ENCODE peak calls at places on chromosomes 11 and 22, in seven cellular contexts. I is AG10803; F is activated B cell treated with CpG ODN at 0.5 μM for 24 hours; H is HFF-Myc; J is RWPE1; L is activated CD8-positive, alpha-beta T cell treated with anti-CD3 and anti-CD28 coated beads for 36 hours; S is PC-3. R is an unnamed sample.

GRCh38 chr11:112784323-112785073 is 176.7 kb upstream of the NCAM1 start:
- DNase-seq in I (peak), F (no peak), H (no peak), J (no peak), L (no peak), S (no peak), R (peak)

GRCh38 chr11:134098566-134099184 is 29.8 kb downstream of the JAM3 start:
- DNase-seq in I (no peak), F (no peak), H (no peak), J (peak), L (no peak), S (peak), R (no peak)

GRCh38 chr11:78228467-78228866 is 39.7 kb downstream of the USP35 start:
- DNase-seq in I (peak), F (no peak), H (peak), J (peak), L (peak), S (peak), R (peak)

GRCh38 chr11:86288776-86289507 is 13.1 kb upstream of the HIKESHI start:
- DNase-seq in I (peak), F (no peak), H (no peak), J (no peak), L (peak), S (no peak), R (no peak)

GRCh38 chr22:50224071-50224470 is 20.8 kb downstream of the TUBGCP6 start:
- DNase-seq in I (no peak), F (no peak), H (no peak), J (no peak), L (no peak), S (no peak), R (no peak)

GRCh38 chr11:118909619-118910308 is 16.0 kb downstream of the BCL9L start:
- DNase-seq in I (peak), F (no peak), H (no peak), J (no peak), L (no peak), S (no peak), R (no peak)

GRCh38 chr11:29173660-29174062 is 843.2 kb downstream of the KCNA4 start:
- DNase-seq in I (peak), F (no peak), H (peak), J (peak), L (no peak), S (peak), R (no peak)

GRCh38 chr11:104033561-104033960 is 2.9 kb upstream of the DDI1 start:
- DNase-seq in I (no peak), F (no peak), H (no peak), J (no peak), L (no peak), S (no peak), R (no peak)

GRCh38 chr11:103532133-103532788 is 423.0 kb downstream of the DYNC2H1 start:
- DNase-seq in I (peak), F (no peak), H (peak), J (peak), L (no peak), S (peak), R (no peak)

GRCh38 chr11:115677190-115677589 is 173.0 kb upstream of the CADM1 start:
- DNase-seq in I (no peak), F (no peak), H (no peak), J (no peak), L (no peak), S (no peak), R (no peak)

GRCh38 chr11:125625225-125625593 is 246 bp downstream of the CHEK1 start:
- DNase-seq in I (peak), F (no peak), H (no peak), J (no peak), L (no peak), S (no peak), R (no peak)

GRCh38 chr11:129447654-129448239 is 72.1 kb downstream of the BARX2 start:
- DNase-seq in I (no peak), F (no peak), H (no peak), J (no peak), L (no peak), S (no peak), R (no peak)

GRCh38 chr11:122690801-122691649 is 35.5 kb downstream of the UBASH3B start:
- DNase-seq in I (peak), F (no peak), H (no peak), J (no peak), L (no peak), S (no peak), R (no peak)

GRCh38 chr11:128226106-128226716 is 361.1 kb downstream of the ETS1 start:
- DNase-seq in I (no peak), F (no peak), H (no peak), J (no peak), L (peak), S (no peak), R (no peak)

GRCh38 chr11:94938399-94939055 is 34.8 kb downstream of the CWC15 start:
- DNase-seq in I (peak), F (no peak), H (no peak), J (no peak), L (no peak), S (peak), R (no peak)

DNA sequence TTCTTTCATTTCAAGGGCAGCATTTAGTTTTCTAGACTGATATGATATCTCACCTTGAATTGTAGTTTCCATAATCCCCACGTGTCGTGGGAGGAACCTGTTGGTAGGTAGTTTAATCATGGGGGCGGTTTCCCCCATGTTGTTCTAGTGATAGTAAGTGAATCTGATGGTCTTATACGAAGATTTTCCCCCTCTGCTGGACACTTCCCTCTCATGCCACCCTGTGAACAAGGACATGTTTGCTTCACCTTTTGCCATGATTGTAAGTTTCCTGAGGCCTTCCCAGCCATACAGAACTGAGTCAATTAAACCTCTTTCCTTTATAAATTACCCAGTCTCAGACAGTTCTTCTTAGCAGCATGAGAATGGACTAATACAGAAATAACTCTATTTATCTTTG is 851.1 kb upstream of the FAT3 start:
- DNase-seq in I (no peak), F (no peak), H (no peak), J (no peak), L (no peak), S (peak), R (no peak)
- TF ChIP-seq CTCF in I (no peak), F (no peak), H (no peak), J (no peak), L (no peak), S (peak), R (no peak)

DNA sequence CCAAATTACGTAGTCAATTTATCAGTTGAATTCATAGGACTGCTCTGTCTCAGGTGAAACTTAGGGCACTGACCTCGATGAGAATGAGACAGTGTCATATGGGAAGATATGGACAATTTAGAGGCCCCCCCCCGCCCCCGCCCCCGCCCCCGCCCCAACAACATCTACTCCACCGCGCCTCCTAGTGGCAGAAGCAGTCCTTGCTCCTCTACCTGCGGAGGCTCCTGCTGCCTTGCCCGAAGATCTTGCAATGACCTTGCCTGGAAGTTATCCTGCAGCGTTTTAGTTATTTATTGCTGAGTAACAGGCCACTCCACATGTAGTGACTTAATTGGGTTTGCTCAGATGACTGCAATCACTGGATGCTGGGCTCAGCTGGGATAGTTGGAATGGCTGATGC is 15.1 kb downstream of the SERPINH1 start:
- DNase-seq in I (peak), F (no peak), H (no peak), J (peak), L (peak), S (peak), R (peak)
- TF ChIP-seq CTCF in I (peak), F (no peak), H (peak), J (no peak), L (peak), S (peak), R (peak)

DNA sequence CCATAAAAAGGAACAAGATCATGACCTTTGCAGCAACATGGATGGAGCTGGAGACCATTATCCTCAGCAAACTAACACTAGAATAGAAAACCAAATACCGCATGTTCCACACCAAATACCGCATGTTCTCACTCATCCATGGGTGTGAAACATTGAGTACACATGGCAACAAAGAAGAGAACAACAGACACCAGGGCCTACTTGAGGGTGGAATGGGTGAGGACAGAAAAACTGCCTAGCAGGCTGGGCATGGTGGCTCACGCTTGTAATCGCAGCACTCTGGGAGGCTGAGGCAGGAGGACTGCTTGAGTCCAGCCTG is 12.3 kb downstream of the EHD1 start:
- DNase-seq in I (no peak), F (no peak), H (no peak), J (no peak), L (no peak), S (no peak), R (no peak)
- TF ChIP-seq CTCF in I (no peak), F (no peak), H (no peak), J (no peak), L (no peak), S (no peak), R (no peak)

DNA sequence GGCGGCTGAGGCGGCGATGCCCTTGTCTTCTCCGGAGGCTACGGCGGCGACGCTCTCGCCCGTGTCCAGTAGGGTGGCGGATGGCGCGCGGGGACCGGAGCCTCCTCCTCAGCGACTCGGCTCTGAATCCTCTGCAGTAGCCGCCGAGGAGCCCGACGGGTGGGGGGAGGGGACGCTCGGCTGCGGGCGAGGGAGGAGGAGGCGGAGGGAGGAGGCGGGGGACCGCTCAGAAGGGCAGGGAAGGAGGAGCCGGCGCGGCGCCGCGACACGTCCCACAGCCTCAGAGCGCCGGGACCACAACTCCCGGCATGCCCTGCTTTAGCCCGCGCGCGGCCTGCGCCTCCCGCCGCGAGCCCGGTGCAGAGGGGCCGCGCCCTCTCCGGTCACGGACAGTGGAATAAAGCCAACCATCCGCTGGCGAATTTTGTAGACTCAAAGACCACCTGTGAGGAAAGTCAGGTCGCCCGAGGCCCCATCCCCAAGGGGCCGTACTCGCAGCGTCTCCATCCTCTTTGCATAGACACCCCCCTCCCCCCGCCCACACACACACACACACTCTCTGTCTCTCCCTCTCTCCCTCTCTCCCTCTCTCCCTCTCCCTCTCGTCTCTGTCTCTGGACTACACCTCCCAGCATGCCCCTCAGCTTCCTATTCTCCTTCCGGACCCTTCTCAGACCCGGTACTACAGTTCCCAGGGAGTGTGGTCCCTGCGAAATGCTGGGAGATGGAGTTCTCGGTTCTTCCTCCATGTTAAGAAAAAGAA is at the start of gene FAM168A:
- DNase-seq in I (peak), F (peak), H (peak), J (peak), L (peak), S (peak), R (peak)
- TF ChIP-seq CTCF in I (no peak), F (no peak), H (no peak), J (no peak), L (peak), S (no peak), R (no peak)

GRCh38 chr11:19951558-19952083 is 208.7 kb downstream of the DBX1 start:
- DNase-seq in I (peak), F (no peak), H (no peak), J (peak), L (no peak), S (peak), R (peak)
- TF ChIP-seq CTCF in I (peak), F (no peak), H (peak), J (peak), L (peak), S (peak), R (peak)

DNA sequence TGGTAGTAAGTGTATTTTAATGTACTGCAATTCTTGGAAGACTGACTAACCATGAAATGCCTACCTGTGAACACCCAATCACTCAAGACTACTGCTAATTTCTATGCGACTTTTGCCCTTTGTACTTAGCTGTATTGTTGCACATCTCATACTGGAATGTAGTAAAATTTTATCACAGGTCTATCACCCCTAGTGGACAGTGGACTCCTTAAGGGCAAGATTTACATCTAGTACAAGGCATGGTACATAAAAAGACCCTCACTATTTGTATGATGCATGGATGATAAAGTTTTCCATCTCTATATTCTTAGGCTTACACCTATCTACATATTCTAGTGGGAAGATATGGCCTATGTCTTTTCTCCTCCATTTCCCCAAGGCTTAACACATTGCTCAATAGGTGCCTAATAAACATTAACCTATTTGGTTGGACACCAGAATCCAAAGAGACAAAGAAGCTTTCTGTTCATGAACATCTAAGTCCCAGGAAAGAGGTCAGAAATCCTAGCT is 26.1 kb downstream of the SERGEF start:
- DNase-seq in I (no peak), F (no peak), H (no peak), J (no peak), L (no peak), S (no peak), R (no peak)
- TF ChIP-seq CTCF in I (peak), F (no peak), H (no peak), J (no peak), L (no peak), S (peak), R (peak)

GRCh38 chr11:69883292-69884255 is 64.4 kb upstream of the FGF3 start:
- DNase-seq in I (no peak), F (no peak), H (no peak), J (no peak), L (no peak), S (no peak), R (no peak)

GRCh38 chr11:69882270-69882608 is 63.0 kb upstream of the FGF3 start:
- DNase-seq in I (no peak), F (no peak), H (no peak), J (no peak), L (no peak), S (no peak), R (no peak)

GRCh38 chr11:69880041-69880802 is 61.0 kb upstream of the FGF3 start:
- DNase-seq in I (no peak), F (no peak), H (no peak), J (no peak), L (no peak), S (no peak), R (no peak)

GRCh38 chr11:69880803-69881445 is 61.7 kb upstream of the FGF3 start:
- DNase-seq in I (no peak), F (no peak), H (no peak), J (no peak), L (no peak), S (no peak), R (no peak)

DNA sequence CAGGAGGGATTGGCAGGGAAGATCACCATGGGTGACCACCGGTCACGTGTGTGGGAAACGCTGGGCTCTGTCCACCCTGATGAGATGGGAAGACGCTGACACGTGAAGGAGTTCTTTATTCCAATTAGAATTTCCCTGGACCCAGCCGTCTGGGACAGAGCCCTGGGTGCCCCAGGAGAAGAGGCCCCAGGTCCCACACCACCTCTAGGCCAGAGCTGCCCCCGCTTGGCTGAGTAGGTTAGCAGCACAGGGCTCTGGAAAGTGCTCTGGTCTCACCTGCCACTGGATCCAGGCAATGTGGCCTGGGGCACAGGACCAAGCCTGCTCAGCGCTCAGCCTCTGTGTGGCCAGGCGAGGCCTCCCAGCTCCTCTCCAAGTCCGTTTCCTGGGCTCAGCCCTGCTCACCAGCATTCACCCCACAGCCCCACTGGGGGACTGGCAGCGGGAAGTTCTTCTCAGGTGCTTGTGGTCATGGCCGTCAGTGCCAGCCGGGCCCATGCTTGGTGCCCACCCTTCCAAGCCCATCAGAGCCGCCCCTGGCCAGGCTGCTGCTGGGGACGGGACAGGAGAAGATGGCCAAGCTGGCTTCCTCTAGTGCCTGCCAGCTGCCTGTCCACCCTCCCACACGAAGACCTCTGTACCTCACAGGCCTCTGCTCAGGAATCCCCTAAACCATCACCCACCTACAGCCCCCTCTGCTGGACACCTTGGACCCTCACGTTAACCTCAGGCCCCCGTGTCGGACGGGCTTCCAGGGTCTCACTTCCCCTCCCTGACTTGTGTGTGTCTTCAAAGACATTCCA is 62.5 kb upstream of the FGF3 start:
- DNase-seq in I (no peak), F (no peak), H (no peak), J (no peak), L (peak), S (no peak), R (no peak)
- TF ChIP-seq CTCF in I (no peak), F (no peak), H (peak), J (no peak), L (no peak), S (peak), R (no peak)

GRCh38 chr11:70627219-70627618 is 228.9 kb downstream of the CTTN start:
- DNase-seq in I (no peak), F (no peak), H (no peak), J (no peak), L (no peak), S (no peak), R (peak)
- TF ChIP-seq CTCF in I (no peak), F (no peak), H (no peak), J (no peak), L (no peak), S (no peak), R (no peak)